ENCODE peak calls at places on chromosomes 11 and 22, in four cellular contexts. E is fibroblast of lung, H is PC-9, K is colonic mucosa. U is an unnamed sample.

GRCh38 chr11:1934326-1935155 is 12.6 kb upstream of the MRPL23 start:
- DNase-seq in E (no peak), K (no peak), H (no peak), U (no peak)

GRCh38 chr11:15737326-15737725 is 619.0 kb downstream of the SOX6 start:
- DNase-seq in K (no peak), E (peak; percentile 19), H (no peak), U (no peak)

GRCh38 chr11:29989181-29989580 is 27.6 kb downstream of the KCNA4 start:
- DNase-seq in K (no peak), H (no peak), E (peak; percentile 0), U (peak; percentile 6)

GRCh38 chr11:57324154-57324885 is 432 bp downstream of the TNKS1BP1 start:
- DNase-seq in K (peak; percentile 51), E (peak; percentile 52), H (no peak), U (peak; percentile 76)

GRCh38 chr11:60937144-60937527 is 12.9 kb downstream of the TMEM132A start:
- DNase-seq in E (no peak), H (no peak), K (no peak), U (no peak)

GRCh38 chr11:117724621-117725020 is 72.4 kb downstream of the DSCAML1 start:
- DNase-seq in H (no peak), K (no peak), E (no peak), U (no peak)

GRCh38 chr11:10973416-10973815 is 115.6 kb upstream of the ZBED5 start:
- DNase-seq in E (no peak), H (no peak), K (no peak), U (no peak)

GRCh38 chr11:64687204-64687603 is 35.8 kb downstream of the NRXN2 start:
- DNase-seq in E (no peak), K (no peak), H (no peak), U (no peak)

GRCh38 chr11:134207538-134208239 is 16.1 kb downstream of the NCAPD3 start:
- DNase-seq in H (no peak), K (peak; percentile 44), E (no peak), U (peak; percentile 42)

GRCh38 chr11:45485070-45485716 is 180.2 kb downstream of the CHST1 start:
- DNase-seq in K (no peak), E (no peak), H (no peak), U (no peak)

GRCh38 chr22:26656896-26657851 is at the start of gene MIAT:
- DNase-seq in E (peak; percentile 48), K (peak; percentile 34), H (no peak), U (peak; percentile 10)

GRCh38 chr22:35642305-35642741 is 5.9 kb upstream of the APOL6 start:
- DNase-seq in E (no peak), H (no peak), K (peak; percentile 48), U (no peak)

GRCh38 chr11:78526497-78527146 is 48.0 kb downstream of the NARS2 start:
- DNase-seq in K (no peak), H (no peak), E (no peak), U (no peak)

GRCh38 chr22:20671409-20672081 is 102.4 kb upstream of the SERPIND1 start:
- DNase-seq in E (no peak), H (no peak), K (no peak), U (no peak)

GRCh38 chr11:62104816-62105610 is 18.8 kb upstream of the INCENP start:
- DNase-seq in K (no peak), H (no peak), E (peak; percentile 42), U (no peak)

GRCh38 chr22:24583972-24584790 is 8.7 kb downstream of the LRRC75B start:
- DNase-seq in K (no peak), E (no peak), H (no peak), U (no peak)

GRCh38 chr22:31036671-31037550 is 44.2 kb upstream of the SMTN start:
- DNase-seq in E (peak; percentile 33), K (peak; percentile 36), H (peak; percentile 56), U (peak; percentile 38)

GRCh38 chr11:124961972-124962609 is 8.1 kb downstream of the CCDC15 start:
- DNase-seq in H (peak; percentile 77), E (peak; percentile 69), K (peak; percentile 23), U (peak; percentile 88)

GRCh38 chr11:87180743-87181142 is 143.0 kb downstream of the TMEM135 start:
- DNase-seq in E (peak; percentile 75), K (no peak), H (no peak), U (no peak)

GRCh38 chr11:134581966-134582787 is 170.1 kb upstream of the B3GAT1 start:
- DNase-seq in K (no peak), H (no peak), E (no peak), U (no peak)

GRCh38 chr11:28526406-28526751 is 418.2 kb downstream of the METTL15 start:
- DNase-seq in E (peak; percentile 24), H (no peak), K (no peak), U (peak; percentile 11)

GRCh38 chr22:49624421-49625177 is 203.1 kb downstream of the BRD1 start:
- DNase-seq in K (no peak), E (no peak), H (no peak), U (no peak)

GRCh38 chr11:103618532-103618931 is 417.9 kb upstream of the DDI1 start:
- DNase-seq in E (peak; percentile 74), H (no peak), K (no peak), U (no peak)

GRCh38 chr11:65435330-65435931 is 12.8 kb downstream of the NEAT1 start:
- DNase-seq in K (no peak), E (no peak), H (no peak), U (no peak)

GRCh38 chr22:40196628-40197027 is 18.9 kb downstream of the TNRC6B start:
- DNase-seq in K (no peak), E (peak; percentile 97), H (peak; percentile 75), U (peak; percentile 89)

GRCh38 chr11:111840143-111840542 is 31.2 kb downstream of the ALG9 start:
- DNase-seq in H (peak; percentile 74), K (no peak), E (peak; percentile 36), U (peak; percentile 32)

GRCh38 chr22:29830585-29830984 is 7.5 kb downstream of the ASCC2 start:
- DNase-seq in K (no peak), H (no peak), E (no peak), U (no peak)

GRCh38 chr22:25928038-25928437 is 186.1 kb downstream of the MYO18B start:
- DNase-seq in E (no peak), H (no peak), K (no peak), U (no peak)

GRCh38 chr11:75198278-75198948 is 42.2 kb upstream of the TPBGL start:
- DNase-seq in H (no peak), E (no peak), K (no peak), U (no peak)

GRCh38 chr22:50086526-50086925 is 1.3 kb upstream of the MLC1 start:
- DNase-seq in H (no peak), K (no peak), E (peak; percentile 87), U (no peak)

GRCh38 chr22:38355275-38355674 is 38.0 kb upstream of the CSNK1E start:
- DNase-seq in H (no peak), E (no peak), K (no peak), U (no peak)

GRCh38 chr11:47532597-47533213 is 20.2 kb downstream of the CELF1 start:
- DNase-seq in K (no peak), E (no peak), H (no peak), U (peak; percentile 50)
- H3K27ac ChIP-seq in K (no peak overlapping the region), E (no peak overlapping the region), H (no peak overlapping the region), U (peak overlapping the region; percentile 39)

GRCh38 chr11:32434387-32435151 is 770 bp downstream of the WT1 start:
- DNase-seq in E (no peak), H (no peak), K (no peak), U (peak; percentile 87)
- H3K4me3 ChIP-seq in E (no peak overlapping the region), H (no peak overlapping the region), K (no peak overlapping the region), U (peak overlapping the region; percentile 22)

GRCh38 chr11:115503083-115503885 is 931 bp downstream of the CADM1 start:
- DNase-seq in K (peak; percentile 67), E (peak; percentile 71), H (no peak), U (peak; percentile 86)
- TF ChIP-seq CTCF in K (no peak), E (peak; percentile 28), H (no peak), U (peak; percentile 24)

DNA sequence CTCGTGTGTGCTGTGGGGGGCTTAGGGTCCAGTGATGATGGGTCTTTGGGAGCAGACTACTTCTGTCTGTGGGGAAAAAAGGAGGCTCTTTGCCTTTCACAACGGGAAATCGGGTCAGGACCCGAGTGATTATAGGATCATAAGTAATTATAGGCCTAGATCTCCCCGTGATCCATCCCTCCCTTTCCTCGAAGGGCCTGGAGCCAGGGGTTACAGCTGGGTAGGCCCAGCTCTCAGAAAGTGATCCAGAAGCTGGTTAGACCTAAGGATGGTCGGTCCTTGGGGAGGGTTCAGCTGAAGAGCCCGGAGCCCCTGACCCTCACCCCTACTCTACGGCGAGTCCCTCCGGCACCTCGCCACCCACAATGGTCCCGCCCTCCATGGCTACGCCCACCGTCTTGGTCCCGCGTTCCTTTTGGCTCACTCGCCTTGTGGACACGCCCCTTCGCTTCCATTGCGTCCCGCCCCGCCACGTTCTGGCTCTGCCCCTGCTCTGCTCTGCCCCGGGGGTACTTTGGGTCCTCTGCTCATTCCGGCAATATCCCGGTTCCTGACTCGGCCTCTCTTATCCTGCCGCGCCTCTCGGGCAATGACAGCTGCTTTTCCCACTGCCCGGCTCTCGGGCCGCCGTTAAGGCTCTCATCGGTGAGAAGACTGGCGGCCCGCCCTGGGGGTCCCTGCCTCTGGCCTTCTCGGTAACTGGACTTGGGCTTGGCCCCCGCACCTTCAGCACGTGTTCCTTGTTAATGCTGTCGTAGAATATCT is 5.0 kb downstream of the IGSF22 start:
- DNase-seq in H (peak; percentile 59), E (peak; percentile 64), K (peak; percentile 92), U (peak; percentile 75)
- H3K27ac ChIP-seq in H (no peak overlapping the region), E (no peak overlapping the region), K (no peak overlapping the region), U (no peak overlapping the region)

GRCh38 chr11:58905716-58906547 is 33.4 kb upstream of the GLYATL1 start:
- DNase-seq in H (no peak), E (peak; percentile 94), K (peak; percentile 84), U (peak; percentile 89)
- H3K4me3 ChIP-seq in H (no peak overlapping the region), E (peak overlapping the region; percentile 51), K (peak overlapping the region; percentile 30), U (peak overlapping the region; percentile 26)

GRCh38 chr22:19105867-19106802 is 16.1 kb downstream of the DGCR2 start:
- DNase-seq in H (no peak), K (no peak), E (no peak), U (no peak)
- TF ChIP-seq CTCF in H (no peak), K (no peak), E (no peak), U (no peak)